ENCODE peak calls at places on chromosomes 2 and 18, in seven cellular contexts. D is AG04450; P is fibroblast of pulmonary artery; O is foreskin keratinocyte; U is CD8-positive, alpha-beta T cell; K is nephron progenitor cell; W is GM12878. B is an unnamed sample.

GRCh38 chr2:26712486-26713465 is 20.3 kb downstream of the KCNK3 start:
- DNase-seq in D (no peak), P (no peak), O (no peak), U (no peak), K (no peak), W (no peak), B (no peak)

GRCh38 chr18:46429130-46429529 is 227.9 kb downstream of the LOXHD1 start:
- DNase-seq in D (no peak), P (no peak), O (no peak), U (no peak), K (no peak), W (no peak), B (no peak)

GRCh38 chr2:84850471-84850870 is 30.4 kb downstream of the TRABD2A start:
- DNase-seq in D (no peak), P (no peak), O (no peak), U (no peak), K (no peak), W (no peak), B (no peak)

GRCh38 chr2:201807452-201807980 is 1.2 kb downstream of the CDK15 start:
- DNase-seq in D (no peak), P (peak; percentile 42), O (no peak), U (no peak), K (peak; percentile 42), W (no peak), B (no peak)

GRCh38 chr2:183242937-183243336 is 118.7 kb downstream of the NUP35 start:
- DNase-seq in D (no peak), P (peak; percentile 43), O (peak; percentile 85), U (no peak), K (no peak), W (no peak), B (no peak)

GRCh38 chr2:96916156-96917007 is 46.5 kb upstream of the SEMA4C start:
- DNase-seq in D (no peak), P (no peak), O (no peak), U (no peak), K (no peak), W (no peak), B (no peak)

GRCh38 chr2:64063924-64064331 is 44.7 kb upstream of the VPS54 start:
- DNase-seq in D (peak; percentile 32), P (peak; percentile 96), O (peak; percentile 41), U (no peak), K (no peak), W (no peak), B (no peak)

GRCh38 chr2:144441711-144442141 is 78.2 kb downstream of the ZEB2 start:
- DNase-seq in D (no peak), P (no peak), O (no peak), U (no peak), K (no peak), W (no peak), B (no peak)

GRCh38 chr2:231764752-231765151 is 16.3 kb downstream of the PDE6D start:
- DNase-seq in D (no peak), P (no peak), O (no peak), U (no peak), K (no peak), W (no peak), B (no peak)

GRCh38 chr2:191835539-191836350 is 11.1 kb downstream of the CAVIN2 start:
- DNase-seq in D (no peak), P (peak; percentile 24), O (peak; percentile 47), U (no peak), K (no peak), W (no peak), B (no peak)

GRCh38 chr2:85053802-85054201 is 79.4 kb upstream of the TCF7L1 start:
- DNase-seq in D (no peak), P (peak; percentile 14), O (peak; percentile 71), U (no peak), K (no peak), W (no peak), B (no peak)

GRCh38 chr2:24926602-24927252 is 6.7 kb upstream of the ADCY3 start:
- DNase-seq in D (no peak), P (peak; percentile 18), O (peak; percentile 70), U (peak; percentile 28), K (peak; percentile 18), W (no peak), B (no peak)

GRCh38 chr2:20635698-20636584 is 15.0 kb downstream of the HS1BP3 start:
- DNase-seq in D (peak; percentile 53), P (peak; percentile 82), O (peak; percentile 22), U (peak; percentile 37), K (peak; percentile 93), W (no peak), B (peak; percentile 64)

GRCh38 chr2:217713395-217714267 is 289.2 kb downstream of the TNS1 start:
- DNase-seq in D (peak; percentile 54), P (peak; percentile 69), O (peak; percentile 36), U (peak; percentile 70), K (peak; percentile 92), W (no peak), B (peak; percentile 47)

GRCh38 chr18:75350857-75351256 is 76.6 kb downstream of the SMIM21 start:
- DNase-seq in D (no peak), P (no peak), O (no peak), U (no peak), K (no peak), W (no peak), B (no peak)

GRCh38 chr18:23964282-23965238 is 50.0 kb upstream of the TTC39C start:
- DNase-seq in D (no peak), P (no peak), O (peak; percentile 90), U (peak; percentile 62), K (no peak), W (no peak), B (no peak)

GRCh38 chr2:73982140-73982617 is 2.5 kb upstream of the TET3 start:
- DNase-seq in D (no peak), P (peak; percentile 42), O (peak; percentile 80), U (no peak), K (no peak), W (no peak), B (no peak)

GRCh38 chr2:233430091-233430490 is 75.8 kb downstream of the DGKD start:
- DNase-seq in D (no peak), P (peak; percentile 49), O (peak; percentile 74), U (no peak), K (no peak), W (no peak), B (no peak)

DNA sequence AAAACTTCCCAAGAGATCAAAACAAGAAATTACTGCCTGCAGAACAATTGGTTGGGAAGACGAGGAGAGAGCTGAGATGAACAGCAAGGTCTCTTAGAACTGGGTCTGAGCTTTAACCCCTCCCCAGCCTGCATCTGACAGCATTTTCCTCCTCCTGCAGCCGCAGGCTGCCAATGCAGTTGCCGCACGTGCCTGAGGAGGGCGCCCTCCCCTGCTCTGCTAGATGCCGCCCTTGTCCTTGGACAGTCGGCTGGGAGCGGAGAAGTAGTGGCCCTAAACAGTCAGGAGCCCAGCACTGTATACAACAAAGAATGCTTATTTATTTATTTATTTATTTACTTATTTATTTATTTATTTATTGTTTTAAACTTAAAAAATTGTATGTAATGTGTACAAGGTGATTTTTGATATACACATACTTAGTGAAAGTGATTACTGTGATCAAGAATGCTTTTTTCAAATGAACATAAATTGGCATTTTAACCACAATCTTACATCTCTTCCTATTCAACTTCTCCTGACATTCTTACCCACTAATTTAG is 776.4 kb downstream of the TSN start:
- DNase-seq in D (no peak), P (peak; percentile 11), O (no peak), U (no peak), K (peak; percentile 15), W (no peak), B (no peak)
- TF ChIP-seq CTCF in D (no peak), P (peak; percentile 42), O (no peak), U (no peak), K (peak; percentile 36), W (peak; percentile 32), B (no peak)

DNA sequence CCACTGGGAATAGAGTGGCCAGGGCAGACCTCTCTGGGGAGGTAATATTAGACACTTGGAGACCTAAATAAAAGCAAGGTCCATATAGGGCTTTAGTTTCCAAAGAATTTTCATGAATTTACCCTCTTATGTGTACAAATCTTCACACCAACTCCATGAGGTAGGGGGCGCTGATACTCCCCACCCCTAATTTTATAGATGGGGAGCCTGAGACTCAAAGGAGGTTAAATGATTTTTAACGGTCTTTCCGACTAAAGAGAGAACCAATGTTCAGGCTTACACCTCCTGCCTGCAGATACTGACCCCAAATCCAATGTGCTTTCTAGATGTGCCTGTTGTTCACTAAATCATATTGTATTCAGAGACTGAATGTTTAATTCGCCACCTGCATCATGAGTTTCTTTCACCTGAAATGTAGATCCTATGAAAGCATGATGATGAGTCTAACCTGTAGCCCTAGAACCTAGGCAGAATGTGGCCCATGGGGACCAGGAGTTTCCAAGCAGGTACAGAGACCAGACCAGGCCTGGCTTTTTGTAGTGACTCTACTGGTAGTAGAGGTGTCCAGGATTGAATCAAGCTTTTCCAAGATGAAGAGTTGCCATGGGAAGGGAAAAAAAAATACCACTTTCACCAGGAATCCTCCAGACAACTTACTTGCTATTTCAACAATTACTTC is 16.8 kb upstream of the PAX3 start:
- DNase-seq in D (no peak), P (no peak), O (no peak), U (no peak), K (peak; percentile 24), W (no peak), B (no peak)
- TF ChIP-seq CTCF in D (peak; percentile 1), P (peak; percentile 12), O (peak; percentile 34), U (no peak), K (peak; percentile 30), W (peak; percentile 25), B (no peak)

GRCh38 chr2:101253013-101253712 is 477 bp downstream of the CNOT11 start:
- DNase-seq in D (no peak), P (peak; percentile 56), O (peak; percentile 65), U (peak; percentile 77), K (peak; percentile 55), W (no peak), B (no peak)

GRCh38 chr2:101249826-101250225 is 2.9 kb upstream of the CNOT11 start:
- DNase-seq in D (no peak), P (no peak), O (no peak), U (no peak), K (no peak), W (no peak), B (no peak)

GRCh38 chr2:101252408-101253012 is at the start of gene CNOT11:
- DNase-seq in D (peak; percentile 96), P (peak; percentile 99), O (peak; percentile 94), U (peak; percentile 99), K (peak; percentile 99), W (peak; percentile 93), B (peak; percentile 98)

GRCh38 chr2:101253713-101254085 is 1.0 kb downstream of the CNOT11 start:
- DNase-seq in D (no peak), P (no peak), O (no peak), U (no peak), K (no peak), W (no peak), B (no peak)

DNA sequence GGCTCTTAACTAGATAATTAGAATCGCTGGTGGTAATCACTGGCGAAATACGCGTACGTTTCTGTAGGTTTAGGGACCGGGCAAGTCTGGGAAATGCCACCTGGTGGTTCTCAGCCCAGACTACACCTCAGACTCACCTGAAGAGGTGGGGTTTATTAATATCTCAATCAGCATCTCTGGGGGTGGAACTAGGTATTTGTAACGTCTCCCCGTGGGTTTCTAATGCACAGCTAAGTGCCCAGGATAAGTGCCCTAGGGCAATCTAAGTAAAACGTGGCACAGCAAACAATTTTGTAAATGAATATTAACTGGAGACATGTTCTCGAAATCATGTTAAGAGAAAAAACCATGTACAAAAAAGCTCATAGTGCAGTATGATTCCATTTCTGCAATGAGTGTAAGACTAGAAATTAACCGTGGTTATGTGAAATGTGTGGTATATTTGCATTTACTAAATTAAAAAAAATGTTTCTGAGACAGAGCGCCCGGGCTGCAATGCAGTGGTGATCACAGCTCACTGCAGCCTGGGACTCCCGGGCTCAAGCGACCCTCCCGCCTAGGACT is 760 bp upstream of the CNOT11 start:
- DNase-seq in D (no peak), P (no peak), O (peak; percentile 80), U (peak; percentile 39), K (peak; percentile 5), W (no peak), B (no peak)
- TF ChIP-seq CTCF in D (no peak), P (no peak), O (peak; percentile 82), U (peak; percentile 43), K (peak; percentile 33), W (peak; percentile 21), B (no peak)

GRCh38 chr2:3754280-3754679 is 50.9 kb downstream of the DCDC2C start:
- DNase-seq in D (no peak), P (no peak), O (no peak), U (no peak), K (no peak), W (no peak), B (no peak)
- TF ChIP-seq CTCF in D (peak; percentile 13), P (no peak), O (no peak), U (no peak), K (no peak), W (no peak), B (no peak)

B was measured in activated B cell treated with CpG ODN at 0.5 μM for 24 hours.